ENCODE peak calls at places on chromosome X, in four cellular contexts. O is H54; E is stimulated activated naive CD8-positive, alpha-beta T cell treated with anti-CD3 and anti-CD28 coated beads, Interleukin-15, Interleukin-2, amounts not matched to agents 100 U/mL and 50 U/mL, for 24 hours; W is T-cell. Z is an unnamed sample.

GRCh38 chrX:40006025-40007017 is 91.4 kb downstream of the BCOR start:
- DNase-seq in O (no peak), E (peak; percentile 50), W (no peak), Z (no peak)

GRCh38 chrX:98398542-98398941 is 1514.8 kb downstream of the RPA4 start:
- DNase-seq in O (no peak), E (no peak), W (no peak), Z (no peak)

GRCh38 chrX:54509401-54509800 is 13.4 kb upstream of the FGD1 start:
- DNase-seq in W (no peak), E (no peak), O (no peak), Z (no peak)

GRCh38 chrX:49710744-49711319 is 15.0 kb upstream of the PAGE1 start:
- DNase-seq in O (no peak), W (no peak), E (no peak), Z (no peak)

GRCh38 chrX:110282922-110283321 is 35.0 kb downstream of the AMMECR1 start:
- DNase-seq in W (no peak), E (no peak), O (no peak), Z (no peak)

GRCh38 chrX:22118161-22118830 is 86.2 kb downstream of the PHEX start:
- DNase-seq in E (no peak), O (no peak), W (no peak), Z (no peak)

GRCh38 chrX:39682778-39683177 is 415.0 kb downstream of the BCOR start:
- DNase-seq in E (no peak), O (no peak), W (no peak), Z (no peak)

GRCh38 chrX:38205037-38205436 is 15.6 kb downstream of the SRPX start:
- DNase-seq in E (no peak), W (no peak), O (no peak), Z (no peak)

GRCh38 chrX:136810493-136810892 is 29.8 kb upstream of the ARHGEF6 start:
- DNase-seq in W (no peak), O (no peak), E (no peak), Z (no peak)

GRCh38 chrX:116607766-116608165 is 145.0 kb upstream of the CT83 start:
- DNase-seq in E (no peak), W (no peak), O (no peak), Z (no peak)

GRCh38 chrX:37652053-37652452 is 33.5 kb upstream of the XK start:
- DNase-seq in E (no peak), O (no peak), W (no peak), Z (no peak)

GRCh38 chrX:110442631-110443030 is 84.0 kb downstream of the RTL9 start:
- DNase-seq in E (no peak), W (no peak), O (peak; percentile 57), Z (peak; percentile 9)

GRCh38 chrX:18649498-18649951 is 22.4 kb downstream of the RS1 start:
- DNase-seq in O (no peak), W (no peak), E (no peak), Z (no peak)

GRCh38 chrX:103607385-103608304 is at the start of gene TCEAL3:
- DNase-seq in O (no peak), W (peak; percentile 25), E (peak; percentile 37), Z (no peak)

GRCh38 chrX:78314561-78314960 is 12.8 kb downstream of the CYSLTR1 start:
- DNase-seq in O (no peak), E (no peak), W (no peak), Z (no peak)